ENCODE peak calls at places on chromosomes 13 and 19, in four cellular contexts. O is T-helper 1 cell, X is GM20000, Q is activated T-helper 1 cell treated with Interleukin-2 at 50 U/mL for 16 hours. K is an unnamed sample.

GRCh38 chr13:45316210-45316799 is 24.7 kb downstream of the TPT1 start:
- DNase-seq in Q (no peak), O (no peak), X (peak), K (no peak)

GRCh38 chr19:11191934-11192333 is 5.4 kb downstream of the KANK2 start:
- DNase-seq in Q (no peak), X (no peak), O (no peak), K (no peak)

GRCh38 chr19:55486043-55486970 is 1.3 kb downstream of the NAT14 start:
- DNase-seq in Q (no peak), O (no peak), X (peak), K (no peak)

GRCh38 chr13:112333756-112334543 is 42.2 kb upstream of the SPACA7 start:
- DNase-seq in O (no peak), X (no peak), Q (no peak), K (no peak)

GRCh38 chr13:101624981-101625380 is 172.5 kb downstream of the ITGBL1 start:
- DNase-seq in O (no peak), X (no peak), Q (no peak), K (no peak)

GRCh38 chr19:43858174-43858573 is 31.1 kb downstream of the ZNF283 start:
- DNase-seq in X (no peak), Q (no peak), O (no peak), K (no peak)

GRCh38 chr13:54574791-54575190 is 1546.2 kb downstream of the OLFM4 start:
- DNase-seq in O (no peak), X (no peak), Q (no peak), K (no peak)

GRCh38 chr19:28426902-28427232 is 786.1 kb downstream of the UQCRFS1 start:
- DNase-seq in Q (no peak), X (no peak), O (no peak), K (no peak)

GRCh38 chr19:48991823-48992570 is 1.1 kb downstream of the GYS1 start:
- DNase-seq in X (no peak), Q (no peak), O (no peak), K (peak)

GRCh38 chr13:110683203-110683883 is 22.6 kb downstream of the CARS2 start:
- DNase-seq in Q (no peak), O (no peak), X (no peak), K (no peak)

GRCh38 chr19:17352608-17353280 is 15.4 kb downstream of the GTPBP3 start:
- DNase-seq in O (no peak), Q (no peak), X (no peak), K (no peak)

GRCh38 chr13:80586356-80586755 is 245.4 kb upstream of the SPRY2 start:
- DNase-seq in O (no peak), Q (no peak), X (no peak), K (no peak)

GRCh38 chr19:57566396-57567256 is 7.0 kb upstream of the ZNF550 start:
- DNase-seq in X (no peak), Q (no peak), O (no peak), K (no peak)

GRCh38 chr13:27830010-27830409 is 37.7 kb downstream of the GSX1 start:
- DNase-seq in O (peak), Q (peak), X (peak), K (peak)

GRCh38 chr13:114118086-114118762 is 14.2 kb downstream of the RASA3 start:
- DNase-seq in X (no peak), O (no peak), Q (no peak), K (no peak)

GRCh38 chr19:5642204-5642603 is 19.3 kb downstream of the SAFB start:
- DNase-seq in O (no peak), X (no peak), Q (no peak), K (no peak)

GRCh38 chr13:76500894-76501293 is 385.3 kb downstream of the KCTD12 start:
- DNase-seq in X (no peak), Q (no peak), O (no peak), K (no peak)

GRCh38 chr19:29694669-29695627 is 20.1 kb downstream of the C19orf12 start:
- DNase-seq in Q (peak), O (peak), X (peak), K (peak)

GRCh38 chr13:108903613-108904012 is 274.2 kb downstream of the MYO16 start:
- DNase-seq in Q (no peak), O (no peak), X (no peak), K (no peak)

GRCh38 chr13:19596960-19597361 is 35.6 kb upstream of the TPTE2 start:
- DNase-seq in O (no peak), X (no peak), Q (no peak), K (no peak)

GRCh38 chr19:13849991-13850909 is 26.7 kb upstream of the NANOS3 start:
- DNase-seq in O (peak), X (peak), Q (peak), K (peak)

GRCh38 chr13:57644106-57644505 is 12.6 kb downstream of the PCDH17 start:
- DNase-seq in Q (no peak), O (no peak), X (no peak), K (no peak)